ENCODE peak calls at places on chromosome 19, in ten cellular contexts. One of them, this sample, is unnamed.

GRCh38 chr19:10543420-10544241 is at the start of gene ATG4D:
- DNase-seq in tibial nerve: peak
- DNase-seq in testis: peak
- DNase-seq in stomach: peak
- DNase-seq in uterus: peak
- DNase-seq in HepG2: peak
- DNase-seq in adrenal gland: peak
- DNase-seq in ovary: peak
- DNase-seq in Peyer's patch: peak
- DNase-seq in spleen: peak
- DNase-seq in this sample: peak

GRCh38 chr19:54481326-54481930 is 8.3 kb upstream of the CDC42EP5 start:
- DNase-seq in stomach: no peak
- DNase-seq in Peyer's patch: no peak
- DNase-seq in spleen: no peak
- DNase-seq in testis: peak
- DNase-seq in tibial nerve: no peak
- DNase-seq in HepG2: peak
- DNase-seq in uterus: no peak
- DNase-seq in adrenal gland: peak
- DNase-seq in ovary: no peak
- DNase-seq in this sample: no peak

GRCh38 chr19:33390120-33390907 is 16.8 kb downstream of the CEBPG start:
- DNase-seq in Peyer's patch: peak
- DNase-seq in uterus: peak
- DNase-seq in tibial nerve: peak
- DNase-seq in spleen: no peak
- DNase-seq in testis: peak
- DNase-seq in HepG2: no peak
- DNase-seq in ovary: peak
- DNase-seq in stomach: no peak
- DNase-seq in adrenal gland: no peak
- DNase-seq in this sample: peak

GRCh38 chr19:41821003-41821735 is 23.3 kb downstream of the LYPD4 start:
- DNase-seq in uterus: no peak
- DNase-seq in adrenal gland: no peak
- DNase-seq in HepG2: peak
- DNase-seq in spleen: peak
- DNase-seq in stomach: peak
- DNase-seq in tibial nerve: no peak
- DNase-seq in testis: peak
- DNase-seq in Peyer's patch: no peak
- DNase-seq in ovary: no peak
- DNase-seq in this sample: no peak

GRCh38 chr19:50507376-50507775 is 3.6 kb downstream of the JOSD2 start:
- DNase-seq in spleen: peak
- DNase-seq in tibial nerve: no peak
- DNase-seq in testis: no peak
- DNase-seq in Peyer's patch: no peak
- DNase-seq in stomach: no peak
- DNase-seq in HepG2: no peak
- DNase-seq in uterus: no peak
- DNase-seq in ovary: no peak
- DNase-seq in adrenal gland: no peak
- DNase-seq in this sample: no peak

GRCh38 chr19:2032296-2032941 is 16.9 kb upstream of the BTBD2 start:
- DNase-seq in Peyer's patch: peak
- DNase-seq in HepG2: no peak
- DNase-seq in tibial nerve: peak
- DNase-seq in ovary: peak
- DNase-seq in testis: peak
- DNase-seq in stomach: peak
- DNase-seq in spleen: peak
- DNase-seq in adrenal gland: peak
- DNase-seq in uterus: peak
- DNase-seq in this sample: peak

GRCh38 chr19:35673121-35673804 is 6.9 kb downstream of the UPK1A start:
- DNase-seq in Peyer's patch: no peak
- DNase-seq in tibial nerve: no peak
- DNase-seq in spleen: peak
- DNase-seq in stomach: peak
- DNase-seq in uterus: no peak
- DNase-seq in testis: no peak
- DNase-seq in HepG2: peak
- DNase-seq in adrenal gland: peak
- DNase-seq in ovary: no peak
- DNase-seq in this sample: no peak

GRCh38 chr19:11137542-11138384 is 17.8 kb downstream of the SPC24 start:
- DNase-seq in uterus: peak
- DNase-seq in stomach: peak
- DNase-seq in Peyer's patch: peak
- DNase-seq in ovary: peak
- DNase-seq in spleen: peak
- DNase-seq in testis: peak
- DNase-seq in tibial nerve: peak
- DNase-seq in HepG2: peak
- DNase-seq in adrenal gland: peak
- DNase-seq in this sample: peak

GRCh38 chr19:11286312-11286974 is 9.5 kb upstream of the TSPAN16 start:
- DNase-seq in Peyer's patch: no peak
- DNase-seq in ovary: no peak
- DNase-seq in tibial nerve: no peak
- DNase-seq in spleen: no peak
- DNase-seq in HepG2: no peak
- DNase-seq in adrenal gland: no peak
- DNase-seq in testis: no peak
- DNase-seq in uterus: no peak
- DNase-seq in stomach: no peak
- DNase-seq in this sample: peak

GRCh38 chr19:10797541-10798256 is 38.3 kb downstream of the TMED1 start:
- DNase-seq in stomach: no peak
- DNase-seq in testis: no peak
- DNase-seq in tibial nerve: no peak
- DNase-seq in uterus: no peak
- DNase-seq in Peyer's patch: no peak
- DNase-seq in HepG2: no peak
- DNase-seq in ovary: no peak
- DNase-seq in adrenal gland: no peak
- DNase-seq in spleen: peak
- DNase-seq in this sample: no peak

GRCh38 chr19:41994521-41994971 is 516 bp upstream of the ATP1A3 start:
- DNase-seq in uterus: no peak
- DNase-seq in adrenal gland: no peak
- DNase-seq in tibial nerve: no peak
- DNase-seq in spleen: no peak
- DNase-seq in testis: no peak
- DNase-seq in HepG2: no peak
- DNase-seq in ovary: no peak
- DNase-seq in stomach: no peak
- DNase-seq in Peyer's patch: no peak
- DNase-seq in this sample: no peak

GRCh38 chr19:12867120-12868099 is 13.8 kb downstream of the DNASE2 start:
- DNase-seq in tibial nerve: no peak
- DNase-seq in spleen: peak
- DNase-seq in HepG2: no peak
- DNase-seq in Peyer's patch: peak
- DNase-seq in uterus: peak
- DNase-seq in ovary: peak
- DNase-seq in adrenal gland: peak
- DNase-seq in stomach: peak
- DNase-seq in testis: peak
- DNase-seq in this sample: peak

GRCh38 chr19:37931941-37932655 is 25.1 kb downstream of the SIPA1L3 start:
- DNase-seq in uterus: peak
- DNase-seq in tibial nerve: no peak
- DNase-seq in adrenal gland: no peak
- DNase-seq in ovary: peak
- DNase-seq in spleen: peak
- DNase-seq in stomach: peak
- DNase-seq in Peyer's patch: peak
- DNase-seq in testis: peak
- DNase-seq in HepG2: peak
- DNase-seq in this sample: peak

GRCh38 chr19:13681509-13681908 is 82.8 kb upstream of the MRI1 start:
- DNase-seq in testis: no peak
- DNase-seq in uterus: no peak
- DNase-seq in Peyer's patch: no peak
- DNase-seq in stomach: no peak
- DNase-seq in tibial nerve: no peak
- DNase-seq in adrenal gland: no peak
- DNase-seq in ovary: no peak
- DNase-seq in HepG2: no peak
- DNase-seq in spleen: no peak
- DNase-seq in this sample: no peak

GRCh38 chr19:5436948-5437306 is 18.3 kb upstream of the ZNRF4 start:
- DNase-seq in uterus: no peak
- DNase-seq in HepG2: no peak
- DNase-seq in spleen: no peak
- DNase-seq in stomach: no peak
- DNase-seq in Peyer's patch: no peak
- DNase-seq in testis: no peak
- DNase-seq in adrenal gland: no peak
- DNase-seq in tibial nerve: no peak
- DNase-seq in ovary: no peak
- DNase-seq in this sample: no peak

GRCh38 chr19:5434351-5434917 is 20.8 kb upstream of the ZNRF4 start:
- DNase-seq in ovary: no peak
- DNase-seq in Peyer's patch: no peak
- DNase-seq in stomach: no peak
- DNase-seq in adrenal gland: no peak
- DNase-seq in uterus: no peak
- DNase-seq in tibial nerve: no peak
- DNase-seq in HepG2: no peak
- DNase-seq in spleen: no peak
- DNase-seq in testis: no peak
- DNase-seq in this sample: no peak

GRCh38 chr19:5435642-5436017 is 19.6 kb upstream of the ZNRF4 start:
- DNase-seq in spleen: no peak
- DNase-seq in testis: no peak
- DNase-seq in Peyer's patch: no peak
- DNase-seq in uterus: no peak
- DNase-seq in stomach: no peak
- DNase-seq in tibial nerve: no peak
- DNase-seq in adrenal gland: no peak
- DNase-seq in HepG2: no peak
- DNase-seq in ovary: no peak
- DNase-seq in this sample: no peak

GRCh38 chr19:5436101-5436947 is 18.9 kb upstream of the ZNRF4 start:
- DNase-seq in adrenal gland: peak
- DNase-seq in testis: peak
- DNase-seq in spleen: no peak
- DNase-seq in uterus: no peak
- DNase-seq in stomach: no peak
- DNase-seq in HepG2: no peak
- DNase-seq in tibial nerve: no peak
- DNase-seq in ovary: no peak
- DNase-seq in Peyer's patch: no peak
- DNase-seq in this sample: peak

GRCh38 chr19:5434970-5435641 is 20.1 kb upstream of the ZNRF4 start:
- DNase-seq in ovary: no peak
- DNase-seq in HepG2: peak
- DNase-seq in adrenal gland: peak
- DNase-seq in Peyer's patch: no peak
- DNase-seq in stomach: no peak
- DNase-seq in tibial nerve: no peak
- DNase-seq in testis: no peak
- DNase-seq in uterus: no peak
- DNase-seq in spleen: no peak
- DNase-seq in this sample: no peak
- H3K27ac ChIP-seq in ovary: no peak
- H3K27ac ChIP-seq in HepG2: no peak
- H3K27ac ChIP-seq in adrenal gland: no peak
- H3K27ac ChIP-seq in Peyer's patch: no peak
- H3K27ac ChIP-seq in stomach: no peak
- H3K27ac ChIP-seq in tibial nerve: no peak
- H3K27ac ChIP-seq in testis: no peak
- H3K27ac ChIP-seq in uterus: no peak
- H3K27ac ChIP-seq in spleen: no peak
- H3K27ac ChIP-seq in this sample: no peak

GRCh38 chr19:45883586-45883880 is 2.4 kb downstream of the IRF2BP1 start:
- DNase-seq in HepG2: no peak
- DNase-seq in adrenal gland: no peak
- DNase-seq in testis: no peak
- DNase-seq in tibial nerve: no peak
- DNase-seq in uterus: no peak
- DNase-seq in Peyer's patch: no peak
- DNase-seq in ovary: no peak
- DNase-seq in spleen: no peak
- DNase-seq in stomach: no peak
- DNase-seq in this sample: no peak
- TF ChIP-seq CTCF in HepG2: no peak
- TF ChIP-seq CTCF in adrenal gland: no peak
- TF ChIP-seq CTCF in testis: peak
- TF ChIP-seq CTCF in tibial nerve: no peak
- TF ChIP-seq CTCF in uterus: peak
- TF ChIP-seq CTCF in Peyer's patch: peak
- TF ChIP-seq CTCF in ovary: no peak
- TF ChIP-seq CTCF in spleen: no peak
- TF ChIP-seq CTCF in stomach: no peak
- TF ChIP-seq CTCF in this sample: no peak

GRCh38 chr19:3366761-3367571 is 583 bp downstream of the NFIC start:
- DNase-seq in stomach: no peak
- DNase-seq in adrenal gland: peak
- DNase-seq in spleen: peak
- DNase-seq in ovary: peak
- DNase-seq in testis: peak
- DNase-seq in HepG2: no peak
- DNase-seq in Peyer's patch: no peak
- DNase-seq in tibial nerve: no peak
- DNase-seq in uterus: peak
- DNase-seq in this sample: peak
- TF ChIP-seq POLR2A in stomach: no peak
- TF ChIP-seq POLR2A in adrenal gland: peak
- TF ChIP-seq POLR2A in spleen: no peak
- TF ChIP-seq POLR2A in ovary: peak
- TF ChIP-seq POLR2A in testis: no peak
- TF ChIP-seq POLR2A in HepG2: no peak
- TF ChIP-seq POLR2A in Peyer's patch: no peak
- TF ChIP-seq POLR2A in tibial nerve: no peak
- TF ChIP-seq POLR2A in uterus: peak
- TF ChIP-seq POLR2A in this sample: peak

DNA sequence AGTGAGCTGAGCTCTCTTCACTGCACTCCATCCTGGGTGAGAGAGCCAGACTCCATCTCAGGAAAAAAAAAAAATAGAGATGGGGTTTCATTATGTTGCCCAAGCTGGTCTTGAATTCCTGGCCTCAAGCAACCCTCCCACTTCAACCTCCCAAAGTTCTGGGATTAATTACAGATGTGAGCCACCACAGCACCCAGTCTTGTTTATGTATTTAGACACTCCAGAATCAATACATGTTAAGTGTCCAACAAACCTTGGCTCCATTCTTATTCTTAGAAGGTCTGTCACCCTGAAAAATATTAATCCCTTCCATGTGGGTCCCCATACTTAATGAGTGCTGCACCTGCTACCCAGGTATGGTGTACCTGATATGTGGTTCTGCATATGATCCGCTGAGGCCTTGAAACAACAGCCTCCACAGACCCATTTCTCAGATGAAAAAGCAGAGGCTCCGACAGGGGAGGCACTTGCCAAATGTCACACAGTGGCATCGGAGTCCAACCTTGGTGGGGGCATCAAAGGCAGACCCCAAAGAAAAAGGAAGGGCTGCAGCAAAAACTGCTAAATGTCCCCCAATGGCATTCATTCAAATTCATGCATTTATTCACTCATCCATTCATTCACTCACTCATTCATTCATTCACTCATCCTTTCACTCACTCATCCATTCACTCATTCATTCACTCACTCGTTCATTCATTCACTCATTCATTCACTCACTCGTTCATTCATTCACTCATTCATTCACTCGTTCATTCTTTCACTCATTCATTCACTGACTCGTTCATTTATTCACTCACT is 16.7 kb downstream of the TICAM1 start:
- DNase-seq in stomach: no peak
- DNase-seq in uterus: no peak
- DNase-seq in HepG2: no peak
- DNase-seq in adrenal gland: no peak
- DNase-seq in testis: no peak
- DNase-seq in ovary: no peak
- DNase-seq in tibial nerve: no peak
- DNase-seq in spleen: no peak
- DNase-seq in Peyer's patch: no peak
- DNase-seq in this sample: no peak
- H3K27ac ChIP-seq in stomach: peak
- H3K27ac ChIP-seq in uterus: no peak
- H3K27ac ChIP-seq in HepG2: no peak
- H3K27ac ChIP-seq in adrenal gland: no peak
- H3K27ac ChIP-seq in testis: no peak
- H3K27ac ChIP-seq in ovary: no peak
- H3K27ac ChIP-seq in tibial nerve: no peak
- H3K27ac ChIP-seq in spleen: no peak
- H3K27ac ChIP-seq in Peyer's patch: no peak
- H3K27ac ChIP-seq in this sample: no peak

This sample was measured in heart left ventricle.